ENCODE peak calls at places on chromosomes 11 and 22, in ten cellular contexts. R is fibroblast of mammary gland; U is activated CD4-positive, alpha-beta T cell treated with anti-CD3 and anti-CD28 coated beads, Interleukin-2, amount 50 U/mL, for 1 hour; E is stromal cell of bone marrow; W is caudate nucleus; V is neural progenitor cell; O is hepatic stellate cell; G is activated CD8-positive, alpha-beta memory T cell treated with anti-CD3 and anti-CD28 coated beads, Interleukin-2, amount 10 ng/mL, durations not matched to agents 7 days and 5 days; B is GM13977; L is globus pallidus. A is an unnamed sample.

GRCh38 chr11:85866137-85866827 is 11.1 kb downstream of the CCDC83 start:
- DNase-seq in R (no peak), U (no peak), E (no peak), W (no peak), V (no peak), O (no peak), G (no peak), B (no peak), L (no peak), A (no peak)

GRCh38 chr11:121300972-121301699 is 8.6 kb downstream of the SC5D start:
- DNase-seq in R (peak; percentile 23), U (no peak), E (no peak), W (no peak), V (no peak), O (no peak), G (no peak), B (no peak), L (no peak), A (no peak)

GRCh38 chr11:119157088-119157487 is 8.2 kb downstream of the ABCG4 start:
- DNase-seq in R (no peak), U (no peak), E (no peak), W (no peak), V (no peak), O (no peak), G (no peak), B (no peak), L (no peak), A (no peak)

GRCh38 chr11:107851704-107852315 is 6.8 kb downstream of the SLC35F2 start:
- DNase-seq in R (no peak), U (no peak), E (no peak), W (no peak), V (no peak), O (no peak), G (no peak), B (no peak), L (no peak), A (no peak)

GRCh38 chr11:113401718-113402117 is 14.1 kb downstream of the ANKK1 start:
- DNase-seq in R (peak; percentile 6), U (no peak), E (no peak), W (peak; percentile 30), V (no peak), O (no peak), G (no peak), B (no peak), L (peak; percentile 23), A (no peak)

GRCh38 chr22:26471522-26471921 is 12.1 kb downstream of the HPS4 start:
- DNase-seq in R (no peak), U (no peak), E (peak; percentile 61), W (no peak), V (no peak), O (peak; percentile 69), G (no peak), B (no peak), L (no peak), A (no peak)

GRCh38 chr11:27717377-27717776 is 17.1 kb upstream of the BDNF start:
- DNase-seq in R (peak; percentile 15), U (no peak), E (no peak), W (no peak), V (no peak), O (no peak), G (no peak), B (no peak), L (no peak), A (no peak)

GRCh38 chr11:77142091-77142975 is 14.3 kb downstream of the MYO7A start:
- DNase-seq in R (no peak), U (no peak), E (no peak), W (no peak), V (no peak), O (no peak), G (peak; percentile 87), B (no peak), L (no peak), A (no peak)

GRCh38 chr11:122803306-122803705 is 35.0 kb upstream of the CRTAM start:
- DNase-seq in R (peak; percentile 87), U (no peak), E (peak; percentile 92), W (no peak), V (no peak), O (peak; percentile 57), G (no peak), B (no peak), L (no peak), A (no peak)

GRCh38 chr11:64522843-64523242 is 68.2 kb upstream of the SLC22A12 start:
- DNase-seq in R (no peak), U (no peak), E (no peak), W (no peak), V (no peak), O (no peak), G (no peak), B (no peak), L (no peak), A (no peak)

GRCh38 chr22:36663581-36663980 is 40.0 kb downstream of the CACNG2 start:
- DNase-seq in R (no peak), U (no peak), E (no peak), W (no peak), V (no peak), O (no peak), G (no peak), B (no peak), L (no peak), A (no peak)

GRCh38 chr11:117300301-117300700 is 9.2 kb downstream of the BACE1-AS start:
- DNase-seq in R (peak; percentile 15), U (no peak), E (no peak), W (peak; percentile 14), V (peak; percentile 73), O (peak; percentile 60), G (no peak), B (no peak), L (peak; percentile 54), A (no peak)

GRCh38 chr22:20128902-20129746 is 2.5 kb upstream of the ZDHHC8 start:
- DNase-seq in R (peak; percentile 53), U (peak; percentile 59), E (no peak), W (no peak), V (peak; percentile 50), O (peak; percentile 61), G (peak; percentile 77), B (no peak), L (no peak), A (no peak)

GRCh38 chr11:32809313-32809712 is 14.9 kb upstream of the CCDC73 start:
- DNase-seq in R (peak; percentile 76), U (peak; percentile 9), E (peak; percentile 60), W (peak; percentile 42), V (peak; percentile 83), O (peak; percentile 48), G (peak; percentile 74), B (peak; percentile 68), L (peak; percentile 69), A (peak; percentile 34)

GRCh38 chr11:19827399-19828135 is 114.9 kb downstream of the NAV2 start:
- DNase-seq in R (peak; percentile 28), U (no peak), E (no peak), W (no peak), V (peak; percentile 73), O (no peak), G (no peak), B (no peak), L (no peak), A (no peak)

GRCh38 chr11:110857885-110858555 is 145.8 kb upstream of the ARHGAP20 start:
- DNase-seq in R (peak; percentile 91), U (no peak), E (peak; percentile 70), W (no peak), V (no peak), O (peak; percentile 9), G (no peak), B (no peak), L (no peak), A (peak; percentile 63)

GRCh38 chr11:125934473-125934872 is 11.4 kb upstream of the VSIG10L2 start:
- DNase-seq in R (no peak), U (no peak), E (no peak), W (no peak), V (no peak), O (no peak), G (no peak), B (no peak), L (no peak), A (no peak)

GRCh38 chr11:67024966-67025365 is 2.0 kb downstream of the SYT12 start:
- DNase-seq in R (no peak), U (no peak), E (no peak), W (no peak), V (no peak), O (no peak), G (no peak), B (no peak), L (no peak), A (no peak)

GRCh38 chr11:61477734-61478148 is 30.8 kb upstream of the LRRC10B start:
- DNase-seq in R (peak; percentile 23), U (peak; percentile 55), E (no peak), W (no peak), V (peak; percentile 79), O (peak; percentile 66), G (peak; percentile 61), B (peak; percentile 79), L (peak; percentile 11), A (no peak)

A was measured in brain pericyte.